ENCODE peak calls at places on chromosomes 3 and 15, in four cellular contexts. One of them, this sample, is unnamed. For H3K27me3, the result is how much of the 10 kb centered on the place peaks cover.

GRCh38 chr3:16665282-16665741 is 60.1 kb upstream of the DAZL start:
- DNase-seq in IMR-90: no peak
- DNase-seq in uterus: no peak
- DNase-seq in right lobe of liver: no peak
- DNase-seq in this sample: no peak

GRCh38 chr15:64623347-64624024 is 151.9 kb downstream of the RBPMS2 start:
- DNase-seq in IMR-90: peak
- DNase-seq in uterus: no peak
- DNase-seq in right lobe of liver: no peak
- DNase-seq in this sample: no peak

GRCh38 chr3:24235121-24235520 is 259.5 kb downstream of the THRB start:
- DNase-seq in IMR-90: peak
- DNase-seq in uterus: no peak
- DNase-seq in right lobe of liver: no peak
- DNase-seq in this sample: no peak

GRCh38 chr3:27655536-27655935 is 66.6 kb downstream of the EOMES start:
- DNase-seq in IMR-90: no peak
- DNase-seq in uterus: no peak
- DNase-seq in right lobe of liver: no peak
- DNase-seq in this sample: no peak

GRCh38 chr3:114376091-114376490 is 82.3 kb downstream of the TIGIT start:
- DNase-seq in IMR-90: no peak
- DNase-seq in uterus: peak
- DNase-seq in right lobe of liver: no peak
- DNase-seq in this sample: no peak

GRCh38 chr15:25682349-25682748 is 180.8 kb downstream of the ATP10A start:
- DNase-seq in IMR-90: no peak
- DNase-seq in uterus: no peak
- DNase-seq in right lobe of liver: no peak
- DNase-seq in this sample: peak

GRCh38 chr3:126752303-126753190 is 48.5 kb downstream of the CHCHD6 start:
- DNase-seq in IMR-90: peak
- DNase-seq in uterus: peak
- DNase-seq in right lobe of liver: peak
- DNase-seq in this sample: peak

GRCh38 chr3:117408811-117409210 is 699.2 kb downstream of the TUSC7 start:
- DNase-seq in IMR-90: peak
- DNase-seq in uterus: no peak
- DNase-seq in right lobe of liver: no peak
- DNase-seq in this sample: no peak

GRCh38 chr15:56965614-56966013 is 47.2 kb downstream of the TCF12 start:
- DNase-seq in IMR-90: no peak
- DNase-seq in uterus: no peak
- DNase-seq in right lobe of liver: no peak
- DNase-seq in this sample: no peak

GRCh38 chr3:104628185-104628789 is 738.4 kb upstream of the ALCAM start:
- DNase-seq in IMR-90: peak
- DNase-seq in uterus: no peak
- DNase-seq in right lobe of liver: no peak
- DNase-seq in this sample: no peak

GRCh38 chr15:82159922-82160321 is 102.6 kb downstream of the EFL1 start:
- DNase-seq in IMR-90: peak
- DNase-seq in uterus: no peak
- DNase-seq in right lobe of liver: no peak
- DNase-seq in this sample: no peak

GRCh38 chr3:8584661-8585060 is 59.9 kb downstream of the SSUH2 start:
- DNase-seq in IMR-90: no peak
- DNase-seq in uterus: no peak
- DNase-seq in right lobe of liver: no peak
- DNase-seq in this sample: no peak

GRCh38 chr3:155404486-155404885 is 111.0 kb upstream of the STRIT1 start:
- DNase-seq in IMR-90: no peak
- DNase-seq in uterus: no peak
- DNase-seq in right lobe of liver: no peak
- DNase-seq in this sample: no peak

GRCh38 chr3:59809750-59810444 is 760.1 kb upstream of the CFAP20DC start:
- DNase-seq in IMR-90: peak
- DNase-seq in uterus: no peak
- DNase-seq in right lobe of liver: no peak
- DNase-seq in this sample: no peak

GRCh38 chr15:78389356-78389755 is 48.7 kb upstream of the IREB2 start:
- DNase-seq in IMR-90: no peak
- DNase-seq in uterus: no peak
- DNase-seq in right lobe of liver: peak
- DNase-seq in this sample: no peak

GRCh38 chr3:67809370-67809935 is 155.0 kb upstream of the SUCLG2 start:
- DNase-seq in IMR-90: no peak
- DNase-seq in uterus: no peak
- DNase-seq in right lobe of liver: no peak
- DNase-seq in this sample: no peak

GRCh38 chr15:85667491-85668424 is 127.0 kb downstream of the KLHL25 start:
- DNase-seq in IMR-90: peak
- DNase-seq in uterus: peak
- DNase-seq in right lobe of liver: no peak
- DNase-seq in this sample: no peak

GRCh38 chr15:58109419-58109818 is 28.8 kb upstream of the AQP9 start:
- DNase-seq in IMR-90: no peak
- DNase-seq in uterus: no peak
- DNase-seq in right lobe of liver: no peak
- DNase-seq in this sample: no peak

GRCh38 chr3:184284696-184285095 is 8.9 kb downstream of the ECE2 start:
- DNase-seq in IMR-90: peak
- DNase-seq in uterus: no peak
- DNase-seq in right lobe of liver: peak
- DNase-seq in this sample: no peak

GRCh38 chr3:77370413-77370812 is 330.5 kb downstream of the ROBO2 start:
- DNase-seq in IMR-90: peak
- DNase-seq in uterus: no peak
- DNase-seq in right lobe of liver: no peak
- DNase-seq in this sample: no peak

GRCh38 chr3:72488736-72489030 is 359.6 kb downstream of the SHQ1 start:
- DNase-seq in IMR-90: peak
- DNase-seq in uterus: no peak
- DNase-seq in right lobe of liver: no peak
- DNase-seq in this sample: no peak

GRCh38 chr3:145017959-145018358 is 1046.3 kb downstream of the DIPK2A start:
- DNase-seq in IMR-90: peak
- DNase-seq in uterus: no peak
- DNase-seq in right lobe of liver: no peak
- DNase-seq in this sample: no peak

GRCh38 chr3:13114811-13115615 is 41.8 kb upstream of the IQSEC1 start:
- DNase-seq in IMR-90: no peak
- DNase-seq in uterus: no peak
- DNase-seq in right lobe of liver: no peak
- DNase-seq in this sample: no peak

GRCh38 chr3:187966636-187967035 is 187.3 kb upstream of the LPP start:
- DNase-seq in IMR-90: no peak
- DNase-seq in uterus: no peak
- DNase-seq in right lobe of liver: no peak
- DNase-seq in this sample: no peak

GRCh38 chr15:39336926-39337325 is 244.0 kb upstream of the THBS1 start:
- DNase-seq in IMR-90: no peak
- DNase-seq in uterus: no peak
- DNase-seq in right lobe of liver: no peak
- DNase-seq in this sample: no peak

GRCh38 chr3:36697397-36698001 is 66.9 kb downstream of the DCLK3 start:
- DNase-seq in IMR-90: no peak
- DNase-seq in uterus: no peak
- DNase-seq in right lobe of liver: no peak
- DNase-seq in this sample: no peak

GRCh38 chr3:36701249-36701572 is 63.1 kb downstream of the DCLK3 start:
- DNase-seq in IMR-90: no peak
- DNase-seq in uterus: no peak
- DNase-seq in right lobe of liver: no peak
- DNase-seq in this sample: no peak

GRCh38 chr3:36701903-36702374 is 62.4 kb downstream of the DCLK3 start:
- DNase-seq in IMR-90: peak
- DNase-seq in uterus: no peak
- DNase-seq in right lobe of liver: no peak
- DNase-seq in this sample: no peak

GRCh38 chr3:36698314-36698713 is 66.0 kb downstream of the DCLK3 start:
- DNase-seq in IMR-90: no peak
- DNase-seq in uterus: no peak
- DNase-seq in right lobe of liver: no peak
- DNase-seq in this sample: no peak

DNA sequence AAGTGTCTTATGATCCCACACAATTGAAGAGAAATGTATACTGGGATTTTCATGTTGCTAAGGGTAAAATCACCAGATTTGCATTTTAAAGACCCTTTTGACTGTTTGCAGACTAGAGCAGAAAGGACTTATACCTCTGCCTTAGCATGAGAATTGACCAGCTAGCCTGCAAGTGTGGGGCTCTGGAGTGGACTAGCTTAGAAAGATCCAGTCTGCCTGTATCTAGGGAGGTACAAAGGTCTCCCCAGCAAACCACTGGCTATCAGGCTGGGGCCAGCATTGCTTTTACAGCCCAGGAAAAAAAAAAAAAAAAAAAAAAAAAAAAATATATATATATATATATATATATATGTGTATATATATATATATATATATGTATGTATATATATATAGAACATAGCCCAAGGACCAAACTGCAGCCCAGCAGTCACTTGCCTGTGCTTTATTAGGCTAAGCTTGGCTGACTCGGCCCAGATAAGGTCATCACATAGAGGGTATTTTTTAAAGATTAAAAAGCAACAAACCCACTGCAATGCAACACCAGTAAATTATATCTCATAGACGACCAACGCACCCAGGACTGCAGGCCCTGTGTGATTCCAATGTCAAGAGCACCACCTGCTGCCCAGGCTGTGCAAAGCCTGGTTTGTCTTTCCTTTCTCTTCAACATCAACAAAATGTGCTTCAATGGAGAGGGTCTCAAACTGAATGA is 63.7 kb downstream of the DCLK3 start:
- DNase-seq in IMR-90: peak
- DNase-seq in uterus: peak
- DNase-seq in right lobe of liver: peak
- DNase-seq in this sample: no peak
- TF ChIP-seq CTCF in IMR-90: peak
- TF ChIP-seq CTCF in uterus: peak
- TF ChIP-seq CTCF in right lobe of liver: peak
- TF ChIP-seq CTCF in this sample: peak

GRCh38 chr3:179651687-179652466 is 963 bp upstream of the USP13 start:
- DNase-seq in IMR-90: no peak
- DNase-seq in uterus: no peak
- DNase-seq in right lobe of liver: no peak
- DNase-seq in this sample: no peak

GRCh38 chr3:179653777-179654117 is 907 bp downstream of the USP13 start:
- DNase-seq in IMR-90: no peak
- DNase-seq in uterus: no peak
- DNase-seq in right lobe of liver: no peak
- DNase-seq in this sample: no peak

GRCh38 chr3:179655236-179655635 is 2.4 kb downstream of the USP13 start:
- DNase-seq in IMR-90: no peak
- DNase-seq in uterus: no peak
- DNase-seq in right lobe of liver: no peak
- DNase-seq in this sample: no peak

GRCh38 chr3:179653106-179653776 is 401 bp downstream of the USP13 start:
- DNase-seq in IMR-90: peak
- DNase-seq in uterus: peak
- DNase-seq in right lobe of liver: peak
- DNase-seq in this sample: peak

DNA sequence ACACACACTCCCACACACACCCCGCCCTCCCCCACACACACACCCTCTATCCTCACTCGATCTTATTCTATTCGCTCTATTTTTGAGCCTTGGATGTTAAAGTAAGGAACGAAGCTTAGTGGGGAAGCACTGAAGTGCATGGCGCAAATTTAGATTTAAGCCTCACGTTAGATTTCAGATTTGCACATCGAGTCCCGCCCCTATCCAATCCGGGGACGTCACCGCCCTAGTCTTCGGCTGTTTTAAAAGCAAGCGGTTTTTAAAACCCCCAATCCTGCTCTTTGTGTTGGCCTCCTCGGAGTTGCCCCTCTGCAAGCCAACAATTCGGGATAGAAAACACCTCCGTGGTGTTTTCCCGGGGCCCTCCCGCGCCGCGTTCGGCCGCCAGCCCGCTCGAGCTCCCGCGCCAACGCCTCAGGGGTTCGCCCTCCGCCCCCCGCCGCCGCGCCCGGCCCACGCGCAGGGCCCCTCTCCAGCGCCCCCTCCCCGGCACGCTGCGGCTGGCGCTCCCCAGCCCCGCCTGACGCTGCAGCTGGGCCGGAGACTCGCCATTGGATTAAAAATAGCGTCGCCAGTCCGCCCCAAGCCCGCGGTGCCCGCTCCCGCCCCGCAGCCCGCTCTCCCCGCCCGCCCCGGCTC is at the start of gene USP13:
- DNase-seq in IMR-90: peak
- DNase-seq in uterus: peak
- DNase-seq in right lobe of liver: peak
- DNase-seq in this sample: peak
- TF ChIP-seq POLR2A in IMR-90: peak
- TF ChIP-seq POLR2A in uterus: no peak
- TF ChIP-seq POLR2A in right lobe of liver: no peak
- TF ChIP-seq POLR2A in this sample: no peak

DNA sequence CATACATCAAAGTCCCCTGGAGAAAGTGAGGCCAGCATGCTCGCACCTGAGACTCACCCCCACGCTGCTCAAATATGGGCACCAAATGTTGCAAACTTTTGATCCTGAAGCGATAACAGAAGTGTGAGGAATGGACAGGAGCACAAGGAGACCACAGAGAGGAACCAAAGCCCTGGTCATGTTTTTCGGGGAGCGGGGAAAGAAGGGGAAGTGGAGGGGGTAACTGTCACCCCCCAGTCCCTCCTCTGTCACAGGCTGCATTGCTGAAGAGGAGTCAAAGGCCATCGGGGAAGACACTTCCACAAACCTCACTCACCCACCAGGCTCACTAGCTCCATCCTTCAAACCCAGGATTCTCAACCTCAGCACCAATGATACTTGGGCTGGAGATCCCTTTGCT is 182.4 kb downstream of the UACA start:
- DNase-seq in IMR-90: no peak
- DNase-seq in uterus: no peak
- DNase-seq in right lobe of liver: peak
- DNase-seq in this sample: no peak
- H3K27me3 ChIP-seq in IMR-90: under half
- H3K27me3 ChIP-seq in uterus: under half
- H3K27me3 ChIP-seq in right lobe of liver: under half
- H3K27me3 ChIP-seq in this sample: under half

GRCh38 chr3:138423316-138423715 is 11.1 kb upstream of the ESYT3 start:
- DNase-seq in IMR-90: no peak
- DNase-seq in uterus: no peak
- DNase-seq in right lobe of liver: no peak
- DNase-seq in this sample: no peak

GRCh38 chr3:138429665-138430064 is 4.8 kb upstream of the ESYT3 start:
- DNase-seq in IMR-90: no peak
- DNase-seq in uterus: no peak
- DNase-seq in right lobe of liver: no peak
- DNase-seq in this sample: no peak

DNA sequence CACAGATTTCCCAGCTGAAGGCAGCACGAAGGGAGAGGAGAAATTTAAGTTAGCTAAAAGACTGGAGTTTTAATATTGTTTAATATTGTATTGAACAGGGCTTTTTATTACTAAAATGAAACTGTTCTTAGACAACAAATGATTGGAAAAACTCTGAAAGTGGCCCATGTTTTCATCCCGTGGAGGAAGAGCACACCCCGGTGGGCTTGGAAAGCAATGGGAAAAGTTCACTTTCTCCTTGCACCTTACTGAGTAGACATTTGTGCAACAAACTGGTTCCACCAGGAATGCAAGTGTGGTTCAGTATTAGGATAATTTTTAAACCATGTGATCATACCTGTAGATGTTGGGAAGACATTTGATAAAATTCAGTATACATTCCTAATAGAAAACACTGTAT is 8.2 kb upstream of the ESYT3 start:
- DNase-seq in IMR-90: peak
- DNase-seq in uterus: no peak
- DNase-seq in right lobe of liver: no peak
- DNase-seq in this sample: no peak
- TF ChIP-seq CTCF in IMR-90: peak
- TF ChIP-seq CTCF in uterus: peak
- TF ChIP-seq CTCF in right lobe of liver: peak
- TF ChIP-seq CTCF in this sample: peak